ENCODE peak calls at places on chromosome 22, in six cellular contexts. J, X, D, I, U and Q are unnamed samples.
A peak's percentile ranks its signal among the peaks of the same experiment; 100 is the strongest.

GRCh38 chr22:47029244-47030001 is 267.0 kb downstream of the TBC1D22A start:
- DNase-seq in U (no peak), J (peak; percentile 55), X (no peak), I (no peak), D (no peak), Q (no peak)

GRCh38 chr22:39292561-39293074 is 26.8 kb downstream of the RPL3 start:
- DNase-seq in X (peak; percentile 92), J (peak; percentile 96), U (peak; percentile 90), D (peak; percentile 96), I (peak; percentile 98), Q (peak; percentile 94)

GRCh38 chr22:42967933-42968332 is 47.0 kb downstream of the PACSIN2 start:
- DNase-seq in U (peak; percentile 64), X (no peak), I (no peak), D (peak; percentile 73), J (peak; percentile 81), Q (peak; percentile 79)

GRCh38 chr22:33472462-33473344 is 414.5 kb upstream of the SYN3 start:
- DNase-seq in X (peak; percentile 47), U (no peak), I (no peak), J (no peak), D (no peak), Q (no peak)

GRCh38 chr22:30806391-30806861 is 111.8 kb downstream of the OSBP2 start:
- DNase-seq in U (no peak), D (no peak), J (no peak), X (peak; percentile 67), I (no peak), Q (no peak)

GRCh38 chr22:47015589-47016178 is 253.2 kb downstream of the TBC1D22A start:
- DNase-seq in X (no peak), U (no peak), D (no peak), J (peak; percentile 43), I (no peak), Q (no peak)

GRCh38 chr22:27851974-27852713 is 50.6 kb upstream of the MN1 start:
- DNase-seq in J (no peak), I (no peak), X (peak; percentile 58), U (no peak), D (no peak), Q (no peak)

GRCh38 chr22:38454361-38455062 is 487 bp downstream of the KCNJ4 start:
- DNase-seq in D (no peak), J (no peak), X (no peak), I (no peak), U (no peak), Q (no peak)

GRCh38 chr22:39512026-39512425 is 8.3 kb upstream of the ATF4 start:
- DNase-seq in U (no peak), X (no peak), J (no peak), D (no peak), I (peak; percentile 14), Q (no peak)

GRCh38 chr22:45064313-45065268 is 54.8 kb upstream of the PHF21B start:
- DNase-seq in D (no peak), X (peak; percentile 87), I (peak; percentile 28), J (no peak), U (no peak), Q (no peak)

GRCh38 chr22:42050641-42051040 is 20.0 kb downstream of the NAGA start:
- DNase-seq in I (no peak), D (no peak), U (no peak), J (no peak), X (no peak), Q (no peak)

GRCh38 chr22:46578824-46579561 is 41.2 kb upstream of the GRAMD4 start:
- DNase-seq in J (peak; percentile 81), I (peak; percentile 49), X (peak; percentile 40), U (no peak), D (peak; percentile 84), Q (peak; percentile 89)

GRCh38 chr22:31448382-31448781 is 41.3 kb downstream of the EIF4ENIF1 start:
- DNase-seq in I (no peak), J (no peak), U (no peak), D (no peak), X (no peak), Q (no peak)

GRCh38 chr22:46297151-46297819 is 615 bp downstream of the GTSE1 start:
- DNase-seq in I (peak; percentile 58), D (no peak), U (no peak), J (no peak), X (peak; percentile 35), Q (no peak)

GRCh38 chr22:45912910-45913309 is 64.1 kb downstream of the WNT7B start:
- DNase-seq in I (no peak), D (no peak), U (no peak), J (no peak), X (no peak), Q (no peak)

GRCh38 chr22:44620129-44620840 is 81.7 kb upstream of the PRR5 start:
- DNase-seq in D (peak; percentile 74), I (peak; percentile 63), J (no peak), X (peak; percentile 50), U (peak; percentile 51), Q (peak; percentile 78)

GRCh38 chr22:42837556-42837955 is 19.5 kb downstream of the ARFGAP3 start:
- DNase-seq in J (no peak), D (peak; percentile 40), I (no peak), X (no peak), U (no peak), Q (no peak)

GRCh38 chr22:44245867-44246266 is 65.1 kb downstream of the PARVG start:
- DNase-seq in D (peak; percentile 11), I (no peak), J (no peak), X (no peak), U (peak; percentile 24), Q (no peak)

GRCh38 chr22:36284171-36284571 is 31.2 kb downstream of the APOL1 start:
- DNase-seq in X (no peak), I (no peak), D (no peak), J (peak; percentile 60), U (no peak), Q (peak; percentile 26)

GRCh38 chr22:36286096-36286957 is 33.4 kb downstream of the APOL1 start:
- DNase-seq in X (peak; percentile 72), J (peak; percentile 87), I (peak; percentile 81), U (peak; percentile 63), D (peak; percentile 81), Q (peak; percentile 75)

GRCh38 chr22:36287881-36288515 is 35.1 kb downstream of the APOL1 start:
- DNase-seq in I (no peak), U (no peak), X (no peak), J (peak; percentile 69), D (no peak), Q (no peak)

GRCh38 chr22:36285017-36285416 is 32.1 kb downstream of the APOL1 start:
- DNase-seq in U (no peak), I (no peak), J (peak; percentile 52), D (no peak), X (no peak), Q (no peak)

DNA sequence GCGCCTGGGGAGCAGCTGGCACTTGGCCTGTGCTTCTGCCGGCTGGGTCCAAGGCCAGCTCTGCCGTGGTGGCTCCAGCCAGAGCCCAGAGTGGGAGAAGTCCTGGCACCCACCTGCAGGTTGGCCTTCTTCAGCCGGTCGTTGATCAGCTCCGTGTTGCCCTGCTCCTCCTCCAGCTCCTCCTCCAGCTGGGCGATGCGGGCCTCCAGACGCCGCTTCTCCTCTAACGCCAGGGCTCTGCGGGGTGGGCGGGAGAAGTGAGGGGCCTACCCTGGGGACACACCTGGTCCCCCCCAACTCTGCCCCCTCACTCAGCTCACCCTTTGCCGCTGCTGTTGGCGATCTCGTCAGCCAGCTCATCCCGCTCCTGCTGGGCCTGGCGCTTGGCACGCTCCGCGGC is 32.6 kb downstream of the APOL1 start:
- DNase-seq in I (peak; percentile 70), D (no peak), U (no peak), J (peak; percentile 62), X (no peak), Q (no peak)
- H3K27ac ChIP-seq in I (peak overlapping the region; percentile 87), D (peak overlapping the region; percentile 36), U (no peak overlapping the region), J (no peak overlapping the region), X (no peak overlapping the region), Q (no peak overlapping the region)

DNA sequence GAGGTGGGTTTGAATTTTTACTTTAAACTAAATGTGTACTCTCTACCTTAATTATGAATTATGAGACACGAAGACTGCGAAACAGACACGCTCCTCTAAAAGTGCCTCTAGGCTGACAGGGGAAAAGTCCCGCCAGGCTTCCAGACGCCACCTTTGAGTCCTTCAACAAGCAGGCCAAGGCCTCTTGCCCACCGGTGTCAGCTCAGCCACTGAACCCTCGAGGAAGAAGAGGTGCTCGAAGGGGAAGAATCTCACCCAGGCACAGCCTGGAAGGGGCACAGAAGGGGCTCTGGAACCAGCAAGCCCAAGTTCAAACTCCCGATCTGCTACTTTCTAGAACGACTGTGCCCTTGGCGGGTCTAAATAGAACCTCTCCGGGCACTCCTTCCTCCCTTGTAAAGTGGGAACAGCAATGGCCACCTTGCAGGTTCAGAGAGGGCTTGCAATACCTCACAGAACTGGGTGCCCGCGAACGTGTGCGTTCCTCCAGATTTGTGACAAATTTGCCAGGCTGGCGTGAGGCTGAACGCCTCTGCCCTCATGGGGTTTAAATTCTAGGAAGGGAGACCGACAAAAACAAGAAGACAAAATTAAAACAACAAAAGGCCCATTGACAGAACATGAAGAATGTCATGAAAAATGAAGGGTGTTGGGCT is 158.5 kb upstream of the GRK3 start:
- DNase-seq in J (peak; percentile 26), D (no peak), U (no peak), I (no peak), X (no peak), Q (no peak)
- H3K4me3 ChIP-seq in J (peak overlapping the region; percentile 71), D (peak overlapping the region; percentile 80), U (peak overlapping the region; percentile 90), I (no peak overlapping the region), X (peak overlapping the region; percentile 93), Q (peak overlapping the region; percentile 70)

DNA sequence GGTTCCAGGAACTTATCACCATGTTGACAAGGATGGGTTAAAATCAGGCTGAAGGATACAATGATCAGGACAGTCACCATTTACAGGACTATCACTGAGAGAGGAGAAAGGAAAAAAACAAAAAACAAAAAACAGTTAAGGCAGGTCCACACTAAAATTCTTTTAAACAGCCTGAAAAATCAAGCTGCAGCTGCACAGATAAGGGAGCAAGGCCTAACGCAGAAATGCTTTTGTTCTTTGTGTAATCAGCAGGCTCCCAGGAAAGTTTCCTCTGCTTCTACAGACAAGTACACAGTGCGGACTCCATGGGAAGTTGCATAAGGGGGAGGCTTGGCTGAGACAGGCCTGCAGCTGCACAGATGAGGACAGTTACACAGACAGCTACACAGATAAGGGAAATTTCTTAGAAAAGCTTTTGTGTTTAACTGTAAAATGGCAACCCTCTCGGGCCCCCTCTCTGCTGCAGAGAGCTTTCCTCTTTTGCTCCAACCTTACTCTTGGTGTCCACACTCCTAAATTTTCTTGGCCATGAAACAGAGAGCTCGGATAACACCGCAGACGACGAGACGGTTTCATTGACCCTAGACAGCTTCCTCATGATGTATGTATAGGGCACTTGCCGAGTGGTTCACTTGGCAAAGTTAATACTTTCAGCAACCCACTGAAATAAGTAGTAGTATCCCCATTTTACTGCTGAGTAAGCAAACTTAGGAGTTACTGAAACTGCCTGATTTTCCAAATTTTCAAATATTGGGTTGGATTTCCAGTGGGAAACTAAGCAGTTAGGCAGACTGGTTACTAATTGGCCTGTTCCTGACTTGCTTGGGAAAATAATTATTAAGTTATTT is 45.5 kb downstream of the PIWIL3 start:
- DNase-seq in U (no peak), I (peak; percentile 44), J (no peak), X (peak; percentile 74), D (peak; percentile 72), Q (peak; percentile 66)
- H3K27ac ChIP-seq in U (peak overlapping the region; percentile 16), I (peak overlapping the region; percentile 8), J (no peak overlapping the region), X (peak overlapping the region; percentile 41), D (no peak overlapping the region), Q (peak overlapping the region; percentile 41)

DNA sequence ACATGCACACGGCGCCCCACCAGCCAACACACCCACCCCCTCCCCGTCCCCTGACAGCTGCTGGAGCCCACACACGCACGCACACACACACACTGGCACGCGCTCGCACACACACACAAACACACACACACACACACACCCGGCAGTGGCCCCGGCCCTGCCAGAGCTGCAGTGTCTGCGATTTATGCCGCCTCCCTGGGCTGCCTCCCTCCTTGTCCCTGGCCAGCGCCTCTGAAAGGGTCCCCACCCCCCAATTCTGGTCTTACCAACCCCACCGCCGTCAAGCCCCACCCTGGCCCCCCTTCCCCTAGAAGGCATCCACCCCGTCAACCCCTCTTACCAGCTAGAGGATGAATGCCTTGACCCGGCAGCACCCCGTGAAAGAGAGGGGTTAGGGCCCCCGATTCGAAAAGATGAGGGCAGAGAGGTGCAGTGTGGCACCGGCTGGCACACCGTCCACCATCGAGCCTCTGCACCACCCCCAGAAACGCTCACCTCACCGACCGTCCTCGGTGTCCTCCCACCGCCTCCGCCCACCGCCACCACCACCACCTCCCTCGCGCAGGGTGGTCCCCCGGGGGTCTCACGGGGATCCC is 649 bp downstream of the ELFN2 start:
- DNase-seq in J (no peak), D (no peak), U (no peak), I (no peak), X (no peak), Q (no peak)
- H3K4me3 ChIP-seq in J (no peak overlapping the region), D (peak overlapping the region; percentile 58), U (no peak overlapping the region), I (no peak overlapping the region), X (peak overlapping the region; percentile 88), Q (peak overlapping the region; percentile 38)